ENCODE peak calls at places on chromosomes 12 and 14, in ten cellular contexts. J is OCI-LY7, F is BE2C, Z is lower lobe of right lung, K is HCT116, Y is right cardiac atrium, U is dorsolateral prefrontal cortex, T is AG10803, R is mesendoderm, G is K562. Q is an unnamed sample.

GRCh38 chr12:117842220-117842619 is 126.6 kb downstream of the KSR2 start:
- DNase-seq in J (no peak), F (no peak), Z (no peak), K (no peak), Y (no peak), U (no peak), T (no peak), R (no peak), G (no peak), Q (no peak)

GRCh38 chr12:10668526-10668925 is 5.3 kb downstream of the STYK1 start:
- DNase-seq in J (no peak), F (no peak), Z (no peak), K (no peak), Y (no peak), U (no peak), T (no peak), R (no peak), G (no peak), Q (no peak)

GRCh38 chr12:124588689-124589318 is 21.4 kb upstream of the NCOR2 start:
- DNase-seq in J (no peak), F (no peak), Z (no peak), K (no peak), Y (peak; percentile 60), U (no peak), T (peak; percentile 70), R (no peak), G (peak; percentile 36), Q (peak; percentile 54)

GRCh38 chr12:64395739-64396138 is 5.2 kb upstream of the C12orf56 start:
- DNase-seq in J (no peak), F (no peak), Z (no peak), K (no peak), Y (no peak), U (no peak), T (no peak), R (no peak), G (no peak), Q (no peak)

GRCh38 chr12:70839544-70839943 is 81.0 kb downstream of the PTPRR start:
- DNase-seq in J (no peak), F (no peak), Z (no peak), K (no peak), Y (no peak), U (no peak), T (no peak), R (peak; percentile 28), G (no peak), Q (no peak)

GRCh38 chr14:65226824-65227604 is 124.7 kb upstream of the MAX start:
- DNase-seq in J (no peak), F (no peak), Z (no peak), K (no peak), Y (no peak), U (no peak), T (peak; percentile 65), R (peak; percentile 55), G (no peak), Q (no peak)

GRCh38 chr12:114245555-114245954 is 160.4 kb downstream of the TBX5 start:
- DNase-seq in J (no peak), F (no peak), Z (no peak), K (no peak), Y (no peak), U (no peak), T (peak; percentile 18), R (peak; percentile 71), G (peak; percentile 3), Q (no peak)

GRCh38 chr12:49901026-49901425 is 2.7 kb downstream of the FAIM2 start:
- DNase-seq in J (no peak), F (no peak), Z (no peak), K (no peak), Y (no peak), U (no peak), T (no peak), R (no peak), G (no peak), Q (no peak)

GRCh38 chr12:105677672-105678071 is 347.2 kb downstream of the C12orf75 start:
- DNase-seq in J (no peak), F (no peak), Z (no peak), K (no peak), Y (no peak), U (no peak), T (no peak), R (no peak), G (no peak), Q (no peak)

GRCh38 chr14:101876539-101876938 is 87.8 kb upstream of the DYNC1H1 start:
- DNase-seq in J (peak; percentile 97), F (peak; percentile 92), Z (peak; percentile 81), K (no peak), Y (peak; percentile 53), U (no peak), T (peak; percentile 85), R (no peak), G (no peak), Q (peak; percentile 63)

GRCh38 chr12:111937429-111937828 is 75.5 kb downstream of the TMEM116 start:
- DNase-seq in J (no peak), F (no peak), Z (no peak), K (no peak), Y (no peak), U (no peak), T (peak; percentile 20), R (no peak), G (no peak), Q (no peak)

GRCh38 chr12:119180380-119181040 is 1.8 kb downstream of the HSPB8 start:
- DNase-seq in J (no peak), F (no peak), Z (no peak), K (no peak), Y (peak; percentile 78), U (no peak), T (peak; percentile 74), R (peak; percentile 83), G (peak; percentile 6), Q (no peak)

GRCh38 chr14:20489093-20489994 is 16.0 kb upstream of the RNASE10 start:
- DNase-seq in J (no peak), F (no peak), Z (no peak), K (no peak), Y (no peak), U (no peak), T (no peak), R (no peak), G (no peak), Q (no peak)

GRCh38 chr14:103111297-103111981 is 11.8 kb upstream of the TNFAIP2 start:
- DNase-seq in J (no peak), F (no peak), Z (no peak), K (no peak), Y (no peak), U (no peak), T (no peak), R (no peak), G (no peak), Q (no peak)

GRCh38 chr14:103108749-103109207 is 14.3 kb downstream of the EXOC3L4 start:
- DNase-seq in J (peak; percentile 33), F (no peak), Z (no peak), K (no peak), Y (no peak), U (no peak), T (no peak), R (peak; percentile 63), G (peak; percentile 60), Q (no peak)

GRCh38 chr14:103107941-103108748 is 13.6 kb downstream of the EXOC3L4 start:
- DNase-seq in J (no peak), F (no peak), Z (no peak), K (no peak), Y (no peak), U (no peak), T (no peak), R (no peak), G (peak; percentile 82), Q (no peak)

GRCh38 chr14:103110681-103111296 is 12.5 kb upstream of the TNFAIP2 start:
- DNase-seq in J (no peak), F (no peak), Z (no peak), K (no peak), Y (no peak), U (no peak), T (no peak), R (no peak), G (no peak), Q (no peak)

GRCh38 chr14:103109789-103110415 is 13.4 kb upstream of the TNFAIP2 start:
- DNase-seq in J (no peak), F (no peak), Z (no peak), K (peak; percentile 50), Y (peak; percentile 64), U (no peak), T (peak; percentile 76), R (peak; percentile 93), G (peak; percentile 54), Q (peak; percentile 29)
- H3K4me3 ChIP-seq in J (no peak overlapping the region), F (no peak overlapping the region), Z (no peak overlapping the region), K (peak overlapping the region; percentile 52), Y (no peak overlapping the region), U (no peak overlapping the region), T (peak overlapping the region; percentile 12), R (no peak overlapping the region), G (no peak overlapping the region), Q (no peak overlapping the region)

GRCh38 chr14:72925171-72925759 is 999 bp upstream of the DCAF4 start:
- DNase-seq in J (no peak), F (no peak), Z (no peak), K (no peak), Y (no peak), U (no peak), T (no peak), R (no peak), G (peak; percentile 85), Q (no peak)
- H3K4me3 ChIP-seq in J (peak overlapping the region; percentile 85), F (peak overlapping the region; percentile 96), Z (peak overlapping the region; percentile 96), K (no peak overlapping the region), Y (no peak overlapping the region), U (peak overlapping the region; percentile 92), T (peak overlapping the region; percentile 79), R (no peak overlapping the region), G (peak overlapping the region; percentile 90), Q (peak overlapping the region; percentile 88)

GRCh38 chr14:34460295-34460694 is 1.7 kb downstream of the SPTSSA start:
- DNase-seq in J (no peak), F (no peak), Z (no peak), K (no peak), Y (no peak), U (no peak), T (no peak), R (no peak), G (no peak), Q (no peak)
- H3K4me3 ChIP-seq in J (peak overlapping the region; percentile 75), F (peak overlapping the region; percentile 88), Z (peak overlapping the region; percentile 69), K (peak overlapping the region; percentile 96), Y (no peak overlapping the region), U (peak overlapping the region; percentile 85), T (peak overlapping the region; percentile 91), R (no peak overlapping the region), G (peak overlapping the region; percentile 84), Q (peak overlapping the region; percentile 75)

GRCh38 chr14:32601908-32602307 is 272.8 kb downstream of the AKAP6 start:
- DNase-seq in J (no peak), F (no peak), Z (no peak), K (no peak), Y (no peak), U (no peak), T (peak; percentile 70), R (no peak), G (no peak), Q (no peak)
- H3K4me3 ChIP-seq in J (no peak overlapping the region), F (no peak overlapping the region), Z (no peak overlapping the region), K (no peak overlapping the region), Y (no peak overlapping the region), U (no peak overlapping the region), T (no peak overlapping the region), R (no peak overlapping the region), G (no peak overlapping the region), Q (no peak overlapping the region)

Q was measured in HFF-Myc.